ENCODE peak calls at places on chromosome 3, in five cellular contexts. T, Y, N, C and Q are unnamed samples.

GRCh38 chr3:55879901-55880331 is 392.8 kb upstream of the WNT5A start:
- DNase-seq in T (no peak), Y (no peak), N (peak; percentile 36), C (no peak), Q (no peak)

GRCh38 chr3:6571448-6571847 is 289.5 kb upstream of the GRM7 start:
- DNase-seq in T (no peak), Y (no peak), N (no peak), C (no peak), Q (no peak)

GRCh38 chr3:195914648-195915473 is 6.5 kb upstream of the TNK2 start:
- DNase-seq in T (peak; percentile 95), Y (peak; percentile 98), N (peak; percentile 96), C (peak; percentile 99), Q (peak; percentile 92)

GRCh38 chr3:71512000-71512399 is 71.5 kb downstream of the FOXP1 start:
- DNase-seq in T (no peak), Y (no peak), N (no peak), C (no peak), Q (no peak)

GRCh38 chr3:29240248-29240647 is 40.6 kb upstream of the RBMS3 start:
- DNase-seq in T (no peak), Y (no peak), N (peak; percentile 37), C (no peak), Q (no peak)

GRCh38 chr3:48997714-48998637 is 7.9 kb downstream of the P4HTM start:
- DNase-seq in T (no peak), Y (no peak), N (no peak), C (no peak), Q (no peak)

GRCh38 chr3:39408493-39409372 is 2.2 kb downstream of the RPSA start:
- DNase-seq in T (no peak), Y (no peak), N (no peak), C (no peak), Q (no peak)

GRCh38 chr3:156149781-156150375 is 29.5 kb downstream of the KCNAB1 start:
- DNase-seq in T (no peak), Y (no peak), N (peak; percentile 17), C (no peak), Q (no peak)

GRCh38 chr3:14540821-14541385 is 761 bp upstream of the GRIP2 start:
- DNase-seq in T (no peak), Y (no peak), N (no peak), C (no peak), Q (no peak)

GRCh38 chr3:7241584-7242302 is 380.8 kb downstream of the GRM7 start:
- DNase-seq in T (no peak), Y (no peak), N (no peak), C (no peak), Q (no peak)

GRCh38 chr3:126245811-126246727 is 65.7 kb upstream of the ALDH1L1 start:
- DNase-seq in T (peak; percentile 63), Y (no peak), N (peak; percentile 80), C (no peak), Q (no peak)

GRCh38 chr3:141812091-141812490 is 48.9 kb downstream of the GRK7 start:
- DNase-seq in T (no peak), Y (no peak), N (no peak), C (no peak), Q (no peak)

GRCh38 chr3:36707623-36708409 is 56.5 kb downstream of the DCLK3 start:
- DNase-seq in T (no peak), Y (no peak), N (peak; percentile 47), C (no peak), Q (no peak)
- TF ChIP-seq CTCF in T (no peak), Y (no peak), N (no peak), C (no peak), Q (peak; percentile 38)

DNA sequence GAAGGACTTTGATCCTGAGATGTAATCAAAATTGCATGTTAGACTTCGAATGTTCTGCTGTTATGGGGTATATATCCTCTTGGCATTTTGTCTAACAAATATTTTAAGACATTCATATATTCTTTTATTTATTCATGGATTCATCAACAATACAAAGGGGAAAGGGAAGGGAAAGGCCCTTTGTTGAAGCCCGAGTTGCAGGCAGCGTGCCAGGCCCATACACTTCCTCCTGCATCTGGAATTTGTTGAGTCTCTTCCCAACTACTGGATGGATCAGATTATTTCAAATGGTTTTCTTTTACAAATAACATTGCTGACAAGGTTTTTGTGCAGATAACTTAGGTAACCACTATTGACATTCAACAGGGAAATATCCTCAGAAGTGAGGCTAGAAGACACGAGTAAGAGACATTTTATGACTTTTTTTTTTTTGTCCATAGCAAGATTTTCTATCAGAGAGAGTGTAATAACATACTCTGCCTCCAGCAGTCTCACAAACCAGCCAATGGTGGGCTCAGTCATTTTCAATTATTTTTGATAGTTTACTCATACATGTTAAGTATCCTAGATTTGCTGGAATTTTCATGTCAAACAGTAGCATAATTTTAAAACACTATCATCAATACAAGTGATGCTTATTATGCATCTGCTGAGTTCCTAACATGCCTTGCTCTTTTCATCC is 94.3 kb downstream of the RPL39L start:
- DNase-seq in T (peak; percentile 45), Y (no peak), N (no peak), C (no peak), Q (peak; percentile 2)
- TF ChIP-seq CTCF in T (no peak), Y (no peak), N (no peak), C (no peak), Q (peak; percentile 49)

DNA sequence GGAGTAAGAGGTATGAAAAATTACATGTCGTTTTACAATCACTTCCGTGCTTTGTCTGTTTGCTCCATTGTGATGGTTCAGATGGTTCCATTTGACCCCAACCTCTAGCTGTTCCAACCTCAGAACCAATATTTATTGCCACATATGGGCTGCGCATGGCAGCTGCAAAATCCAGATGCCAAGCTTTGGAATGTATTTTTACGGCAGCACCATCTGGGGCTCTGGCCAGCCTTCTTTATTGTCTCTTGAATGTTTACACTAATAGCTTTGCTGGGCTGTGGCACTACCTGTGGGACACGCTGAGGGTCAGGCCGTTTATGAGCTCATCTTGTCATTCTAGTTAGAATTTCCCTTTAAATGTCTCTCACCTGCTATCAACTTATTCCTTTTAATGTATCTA is 219.8 kb downstream of the ROBO2 start:
- DNase-seq in T (no peak), Y (no peak), N (no peak), C (no peak), Q (no peak)
- TF ChIP-seq CTCF in T (no peak), Y (no peak), N (no peak), C (no peak), Q (no peak)

GRCh38 chr3:82100378-82100777 is 338.9 kb upstream of the GBE1 start:
- DNase-seq in T (no peak), Y (peak; percentile 23), N (no peak), C (no peak), Q (no peak)
- TF ChIP-seq CTCF in T (no peak), Y (no peak), N (no peak), C (no peak), Q (no peak)

GRCh38 chr3:52234516-52235447 is 4.2 kb downstream of the TWF2 start:
- DNase-seq in T (no peak), Y (no peak), N (no peak), C (no peak), Q (no peak)
- TF ChIP-seq CTCF in T (no peak), Y (no peak), N (no peak), C (no peak), Q (no peak)